ENCODE peak calls at places on chromosomes 7 and 10, in four cellular contexts. Q is H1, T is GM12878, X is HepG2. V is an unnamed sample.

GRCh38 chr10:107075117-107075516 is 89.4 kb downstream of the SORCS1 start:
- DNase-seq in Q (no peak), T (no peak), X (no peak), V (no peak)

GRCh38 chr10:133125901-133126300 is 34.1 kb upstream of the KNDC1 start:
- DNase-seq in Q (no peak), T (no peak), X (no peak), V (no peak)

GRCh38 chr10:420154-421121 is 269.0 kb downstream of the DIP2C start:
- DNase-seq in Q (no peak), T (no peak), X (no peak), V (no peak)

GRCh38 chr7:13411151-13411550 is 578.3 kb downstream of the ETV1 start:
- DNase-seq in Q (no peak), T (no peak), X (no peak), V (no peak)

GRCh38 chr10:104291439-104291951 is 22.5 kb downstream of the GSTO2 start:
- DNase-seq in Q (peak), T (peak), X (peak), V (peak)

GRCh38 chr7:152050547-152050971 is 25.1 kb downstream of the GALNT11 start:
- DNase-seq in Q (no peak), T (no peak), X (no peak), V (no peak)

GRCh38 chr7:140609646-140610045 is 31.0 kb downstream of the DENND2A start:
- DNase-seq in Q (no peak), T (no peak), X (no peak), V (no peak)

GRCh38 chr10:47091421-47091820 is 180.2 kb downstream of the PTPN20 start:
- DNase-seq in Q (no peak), T (no peak), X (no peak), V (no peak)

GRCh38 chr7:39313958-39314357 is 252.2 kb upstream of the YAE1 start:
- DNase-seq in Q (no peak), T (no peak), X (no peak), V (no peak)

GRCh38 chr7:98211676-98212531 is 665 bp downstream of the BHLHA15 start:
- DNase-seq in Q (no peak), T (no peak), X (peak), V (no peak)

GRCh38 chr10:119802068-119802538 is 70.5 kb downstream of the MCMBP start:
- DNase-seq in Q (no peak), T (no peak), X (no peak), V (no peak)

GRCh38 chr7:46291064-46291463 is 370.0 kb upstream of the IGFBP3 start:
- DNase-seq in Q (no peak), T (peak), X (no peak), V (no peak)

GRCh38 chr7:44290250-44290616 is 35.2 kb downstream of the CAMK2B start:
- DNase-seq in Q (no peak), T (no peak), X (no peak), V (no peak)

GRCh38 chr7:142753366-142753765 is 4.1 kb downstream of the PRSS1 start:
- DNase-seq in Q (no peak), T (no peak), X (no peak), V (no peak)

GRCh38 chr10:7153750-7154149 is 257.1 kb downstream of the SFMBT2 start:
- DNase-seq in Q (no peak), T (no peak), X (no peak), V (no peak)

GRCh38 chr10:1048349-1048731 is 579 bp downstream of the IDI1 start:
- DNase-seq in Q (no peak), T (no peak), X (peak), V (no peak)

GRCh38 chr10:101812606-101813005 is 5.6 kb downstream of the OGA start:
- DNase-seq in Q (no peak), T (no peak), X (no peak), V (no peak)
- TF ChIP-seq SUZ12 in Q (no peak), T (no peak), X (no peak), V (no peak)

DNA sequence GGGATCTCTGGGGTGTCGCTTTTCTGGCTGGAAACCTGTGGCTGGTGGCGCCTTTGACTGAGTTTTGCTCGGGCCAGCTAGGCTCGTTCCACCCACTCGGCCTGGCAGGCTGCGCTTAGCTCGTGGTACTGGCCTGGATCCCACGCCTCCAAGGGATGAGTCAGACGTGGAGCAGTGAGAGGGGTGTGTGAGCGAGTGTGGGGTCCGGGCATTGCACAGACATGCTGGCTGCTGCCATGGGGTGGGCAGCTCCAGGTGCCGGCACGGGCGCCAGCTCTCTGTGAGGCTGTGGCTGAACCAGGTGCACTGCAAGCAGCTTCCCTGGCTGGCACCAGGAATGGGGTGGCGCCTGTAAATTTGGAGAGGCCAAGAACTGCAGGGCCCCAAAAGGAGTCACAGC is 63.1 kb upstream of the CACNA2D1 start:
- DNase-seq in Q (no peak), T (no peak), X (no peak), V (no peak)
- H3K4me3 ChIP-seq in Q (no peak), T (no peak), X (no peak), V (no peak)

GRCh38 chr10:96960872-96961271 is 128.8 kb downstream of the LCOR start:
- DNase-seq in Q (no peak), T (no peak), X (no peak), V (no peak)
- TF ChIP-seq SUZ12 in Q (no peak), T (no peak), X (no peak), V (no peak)

DNA sequence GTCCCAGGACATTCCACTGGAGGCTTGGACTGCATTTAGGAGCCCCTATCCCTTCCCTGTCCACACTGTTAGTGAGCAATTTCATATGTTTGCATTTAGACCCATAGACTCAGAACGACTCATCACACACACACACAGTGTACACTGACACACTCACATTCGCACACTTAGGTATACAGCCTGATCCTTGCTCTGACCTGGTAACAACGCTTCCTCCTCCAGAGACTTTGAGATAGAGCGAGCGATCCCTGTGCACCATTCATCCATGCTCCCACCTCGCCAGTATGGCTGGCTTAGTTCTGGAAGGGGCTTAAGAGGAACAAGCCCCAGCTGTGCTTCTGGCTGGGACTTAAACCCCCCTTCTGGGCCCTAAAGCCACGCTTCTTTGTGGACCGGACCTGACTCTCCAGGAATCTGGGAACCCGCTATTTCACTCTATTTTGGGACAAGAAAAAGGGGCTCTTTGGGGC is 905 bp upstream of the HOXA13 start:
- DNase-seq in Q (no peak), T (no peak), X (no peak), V (no peak)
- H3K4me3 ChIP-seq in Q (no peak), T (no peak), X (peak), V (peak)

DNA sequence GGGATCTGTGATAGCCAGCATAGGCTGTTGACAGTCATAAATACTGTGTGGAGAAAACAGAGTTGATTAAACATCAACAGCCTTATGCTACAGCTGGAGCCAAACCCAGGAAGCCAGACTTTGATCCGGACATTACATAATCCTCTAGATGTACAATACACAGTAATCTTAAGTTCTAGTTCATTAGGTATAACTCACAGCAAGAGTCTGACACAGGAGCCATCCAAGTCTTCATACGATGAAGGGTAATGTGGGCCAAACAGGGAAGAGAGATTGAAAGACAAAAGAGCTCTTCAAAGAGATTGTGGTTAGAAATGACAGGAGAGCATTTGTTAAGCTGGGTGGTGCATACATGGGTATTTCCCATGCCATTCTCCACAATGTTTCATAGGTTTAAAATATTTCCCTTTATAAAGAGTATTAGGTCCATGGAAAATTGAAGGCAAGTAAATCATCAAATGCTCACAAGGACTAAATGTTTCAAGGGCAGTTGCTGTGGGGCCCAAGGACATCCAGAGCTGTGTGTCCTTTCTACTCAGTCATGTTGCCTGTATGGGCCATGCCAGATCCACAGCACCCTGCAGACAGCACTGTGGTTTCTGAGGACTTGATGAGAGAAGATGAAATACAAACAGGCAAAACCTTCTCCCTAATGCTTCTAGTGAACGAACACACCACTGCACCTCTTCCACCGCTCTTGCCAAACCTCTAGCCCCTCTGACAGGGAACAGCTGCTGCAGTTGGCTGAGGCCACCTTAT is 14.4 kb downstream of the CYP3A7 start:
- DNase-seq in Q (no peak), T (peak), X (peak), V (no peak)
- TF ChIP-seq SUZ12 in Q (no peak), T (no peak), X (no peak), V (no peak)

DNA sequence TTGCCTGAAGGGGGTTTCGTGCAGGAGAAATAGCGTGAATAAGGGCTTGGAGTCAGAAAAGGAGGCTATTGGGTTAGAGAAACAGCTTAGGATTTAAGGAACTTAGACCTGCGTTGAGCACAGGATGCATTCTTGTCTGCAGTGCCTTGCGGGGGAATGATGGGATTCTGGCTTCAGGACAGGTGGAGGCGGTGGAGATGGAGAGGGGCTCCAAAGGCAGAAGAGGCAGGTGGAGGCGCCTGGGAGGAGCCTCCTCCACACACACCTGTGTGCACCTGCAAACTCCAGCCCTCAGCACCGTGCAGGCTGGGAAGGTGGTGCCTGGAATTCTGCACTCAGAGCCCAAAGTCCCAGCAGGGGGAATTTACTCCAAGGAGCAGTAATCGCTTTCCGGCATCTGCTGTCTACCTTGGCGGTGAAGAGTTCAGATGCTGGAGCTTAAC is 1.8 kb downstream of the CLIP2 start:
- DNase-seq in Q (no peak), T (no peak), X (no peak), V (no peak)
- H3K4me3 ChIP-seq in Q (peak), T (peak), X (peak), V (no peak)

DNA sequence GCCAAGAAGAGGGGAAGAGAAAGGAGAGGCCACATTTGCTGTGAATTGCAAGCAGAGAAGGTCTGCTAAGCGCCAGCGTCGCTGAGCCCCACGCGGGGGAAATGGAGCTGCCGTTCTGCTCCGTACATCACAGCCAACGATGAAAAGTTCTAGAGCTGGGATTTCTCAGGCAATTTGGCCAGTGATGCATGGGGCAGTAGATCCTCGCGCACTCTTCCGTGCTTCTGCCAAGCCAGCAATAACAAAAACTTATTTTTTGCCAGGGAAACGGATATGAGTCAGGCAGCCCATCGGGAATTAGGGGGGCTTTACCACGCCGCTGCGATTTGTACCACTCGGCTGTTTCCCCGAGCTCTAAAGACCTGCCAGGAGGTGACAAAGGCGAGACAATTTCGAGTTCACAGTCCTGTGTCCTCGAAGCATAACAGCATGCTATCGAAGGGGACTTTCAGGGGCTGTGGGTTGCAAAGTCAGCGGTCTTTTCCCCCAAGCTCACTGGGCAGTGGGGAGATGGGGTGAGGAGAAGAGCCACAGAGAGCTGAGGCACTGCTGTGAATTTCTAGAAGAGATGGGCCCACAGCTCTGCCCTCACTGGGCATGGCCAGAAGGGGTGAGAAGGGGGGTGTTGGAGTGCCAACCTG is 30.0 kb upstream of the SLF2 start:
- DNase-seq in Q (no peak), T (no peak), X (no peak), V (no peak)
- TF ChIP-seq SUZ12 in Q (no peak), T (no peak), X (no peak), V (no peak)